ENCODE peak calls at places on chromosomes 6 and 20, in ten cellular contexts. I is osteoblast, E is H1, X is endodermal cell, V is RWPE1, Q is OCI-LY7, G is A673, U is A549, T is thoracic aorta, W is tibial nerve. C is an unnamed sample.

GRCh38 chr20:20407891-20408805 is 40.2 kb downstream of the INSM1 start:
- DNase-seq in I (no peak), E (no peak), X (no peak), V (no peak), Q (no peak), G (peak; percentile 71), U (peak; percentile 32), T (no peak), W (no peak), C (peak; percentile 28)

GRCh38 chr20:16366548-16366947 is 206.7 kb downstream of the KIF16B start:
- DNase-seq in I (no peak), E (no peak), X (no peak), V (no peak), Q (no peak), G (no peak), U (no peak), T (no peak), W (no peak), C (no peak)

GRCh38 chr6:41522780-41523548 is 23.2 kb upstream of the FOXP4 start:
- DNase-seq in I (no peak), E (no peak), X (no peak), V (no peak), Q (no peak), G (no peak), U (no peak), T (no peak), W (no peak), C (no peak)

GRCh38 chr6:43778976-43779863 is 9.2 kb downstream of the VEGFA start:
- DNase-seq in I (peak; percentile 54), E (no peak), X (no peak), V (no peak), Q (no peak), G (no peak), U (no peak), T (no peak), W (no peak), C (no peak)

GRCh38 chr20:2163757-2164156 is 62.1 kb downstream of the STK35 start:
- DNase-seq in I (no peak), E (no peak), X (peak; percentile 33), V (no peak), Q (no peak), G (no peak), U (no peak), T (no peak), W (no peak), C (no peak)

GRCh38 chr6:168774381-168774780 is 333.4 kb downstream of the SMOC2 start:
- DNase-seq in I (no peak), E (no peak), X (no peak), V (no peak), Q (no peak), G (no peak), U (no peak), T (no peak), W (no peak), C (peak; percentile 49)

GRCh38 chr6:88650029-88650619 is 313.3 kb downstream of the RNGTT start:
- DNase-seq in I (peak; percentile 49), E (no peak), X (no peak), V (no peak), Q (peak; percentile 46), G (no peak), U (no peak), T (no peak), W (no peak), C (peak; percentile 82)

GRCh38 chr6:35534396-35535170 is 21.9 kb upstream of the TULP1 start:
- DNase-seq in I (no peak), E (no peak), X (peak; percentile 67), V (no peak), Q (no peak), G (peak; percentile 78), U (no peak), T (no peak), W (no peak), C (no peak)

GRCh38 chr6:137849709-137850093 is 17.4 kb upstream of the TNFAIP3 start:
- DNase-seq in I (no peak), E (no peak), X (no peak), V (no peak), Q (no peak), G (no peak), U (no peak), T (no peak), W (no peak), C (no peak)

GRCh38 chr6:55046869-55047422 is 127.4 kb upstream of the HCRTR2 start:
- DNase-seq in I (peak; percentile 39), E (no peak), X (peak; percentile 74), V (no peak), Q (no peak), G (peak; percentile 45), U (no peak), T (no peak), W (no peak), C (peak; percentile 2)

GRCh38 chr20:49510562-49511117 is 28.2 kb upstream of the KCNB1 start:
- DNase-seq in I (peak; percentile 92), E (no peak), X (no peak), V (no peak), Q (no peak), G (no peak), U (no peak), T (no peak), W (peak; percentile 88), C (peak; percentile 95)

GRCh38 chr6:166572370-166573261 is 13.9 kb downstream of the RAMACL start:
- DNase-seq in I (peak; percentile 89), E (peak; percentile 58), X (peak; percentile 83), V (no peak), Q (no peak), G (no peak), U (no peak), T (no peak), W (peak; percentile 66), C (peak; percentile 88)

DNA sequence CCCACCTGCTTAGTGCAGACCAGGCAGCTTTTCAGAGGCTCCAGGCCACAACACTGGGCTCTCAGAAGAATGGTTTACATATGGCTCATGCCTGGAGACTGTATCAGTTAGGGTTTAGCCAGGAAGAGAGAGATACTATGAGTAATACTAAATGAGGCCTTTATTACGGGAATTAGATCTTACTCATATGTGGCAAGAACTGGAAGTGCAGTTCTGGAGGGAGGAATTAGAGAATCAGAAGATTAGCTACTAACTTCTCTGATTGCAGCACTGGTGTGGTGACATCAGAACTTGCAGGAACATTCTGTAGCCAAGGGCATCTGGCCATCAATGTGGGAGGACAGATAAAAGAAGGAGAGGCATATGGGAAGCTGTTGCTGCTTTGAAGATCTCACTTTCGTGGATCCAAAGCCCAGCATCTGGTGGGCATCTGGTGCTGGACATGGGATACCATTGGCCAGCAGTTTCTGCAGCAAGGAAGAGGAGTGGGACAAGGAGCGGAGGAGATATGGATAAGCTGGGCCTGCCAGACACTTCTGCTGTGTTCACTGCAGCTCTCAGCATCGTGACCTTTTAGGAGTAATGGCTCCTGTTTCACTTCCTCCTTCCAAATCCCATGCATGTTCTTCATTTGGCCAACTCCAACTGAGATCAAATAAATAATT is 248.5 kb downstream of the BTBD3 start:
- DNase-seq in I (peak; percentile 64), E (no peak), X (no peak), V (peak; percentile 13), Q (no peak), G (peak; percentile 1), U (no peak), T (no peak), W (no peak), C (peak; percentile 98)
- TF ChIP-seq CTCF in I (no peak), E (no peak), X (no peak), V (no peak), Q (no peak), G (no peak), U (no peak), T (no peak), W (no peak), C (no peak)

DNA sequence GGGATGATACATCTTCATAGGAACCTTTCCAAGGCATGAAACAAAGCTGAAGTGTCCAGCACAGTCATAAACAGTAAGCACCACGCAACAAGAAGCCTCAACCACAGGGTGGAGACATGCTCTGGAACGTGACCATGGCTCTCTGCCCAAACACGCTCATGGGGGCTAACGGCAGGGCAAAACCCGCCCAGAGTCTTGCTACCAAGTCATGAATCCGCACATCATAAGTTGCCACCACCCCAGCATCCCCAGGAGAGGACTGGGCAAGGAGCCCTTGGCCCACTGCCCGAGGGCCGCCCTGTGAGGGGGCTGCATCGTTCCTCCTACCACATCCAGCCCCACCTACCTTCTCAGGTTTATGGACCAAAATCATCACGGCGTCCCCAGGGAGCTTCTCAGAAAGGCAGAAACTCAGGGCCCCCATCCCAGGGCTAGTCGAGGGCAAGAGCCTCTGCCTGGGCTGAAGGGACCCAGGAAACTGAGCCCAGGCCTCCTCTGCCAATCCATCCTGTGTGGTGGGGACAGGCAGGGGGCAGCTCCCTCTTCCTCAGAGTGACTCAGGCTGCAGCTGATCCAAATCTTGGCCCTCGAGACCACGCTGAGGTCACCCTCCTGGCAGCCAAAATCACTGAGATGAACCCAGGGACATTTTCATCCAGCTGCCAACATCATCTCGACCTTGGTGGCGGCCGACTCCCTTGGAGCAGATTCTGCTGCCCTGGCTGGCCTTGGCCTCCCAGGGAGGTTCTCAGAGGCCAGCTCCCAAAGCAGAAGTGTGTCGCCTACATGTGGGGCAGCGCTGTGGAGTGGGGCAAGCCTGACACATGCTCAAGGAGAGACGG is 42.6 kb downstream of the BMP7 start:
- DNase-seq in I (peak; percentile 50), E (no peak), X (no peak), V (peak; percentile 53), Q (peak; percentile 41), G (peak; percentile 34), U (no peak), T (no peak), W (peak; percentile 49), C (peak; percentile 8)
- TF ChIP-seq CTCF in I (no peak), E (peak; percentile 21), X (no peak), V (no peak), Q (peak; percentile 62), G (peak; percentile 39), U (no peak), T (no peak), W (no peak), C (no peak)

DNA sequence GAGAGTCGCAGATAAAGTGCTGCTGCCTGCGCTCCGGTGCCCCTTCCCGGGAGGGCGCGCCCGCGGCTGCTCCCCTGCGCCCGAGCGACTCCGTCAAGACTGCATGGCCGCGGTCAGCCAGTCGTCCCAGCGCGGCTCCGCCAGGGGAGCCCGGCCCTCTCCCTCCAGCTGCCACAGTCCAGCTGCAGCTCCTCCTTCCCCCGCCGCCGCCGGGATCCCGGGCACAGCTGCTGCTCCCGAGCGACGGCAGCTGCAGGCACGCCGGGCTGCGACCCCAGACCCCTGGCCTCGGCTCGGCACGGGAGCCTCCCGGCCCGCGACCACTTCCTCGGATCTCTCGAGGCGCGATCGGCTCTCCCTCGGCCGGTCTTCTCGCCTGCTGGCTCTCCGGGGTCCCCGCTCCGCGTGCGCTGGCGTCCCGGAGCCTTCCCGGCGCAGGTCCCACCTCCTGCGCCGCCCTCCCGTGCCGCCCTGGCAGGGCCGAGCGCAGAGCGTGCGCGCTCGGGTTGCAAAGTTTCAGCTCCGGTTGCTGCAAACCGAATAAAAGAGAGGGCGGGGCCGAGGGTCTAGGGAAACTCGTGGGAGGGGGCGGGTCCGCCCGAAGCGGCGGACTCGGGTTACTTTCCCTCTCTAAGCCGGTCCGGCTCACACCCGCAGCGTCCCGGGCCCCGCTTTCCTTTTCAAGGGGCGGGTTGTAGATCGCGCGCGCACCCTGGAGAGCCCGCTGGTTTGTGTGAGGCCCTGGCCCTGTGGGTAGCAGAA is at the start of gene CNKSR3:
- DNase-seq in I (peak; percentile 95), E (peak; percentile 87), X (peak; percentile 98), V (peak; percentile 74), Q (no peak), G (peak; percentile 99), U (peak; percentile 88), T (peak; percentile 58), W (peak; percentile 73), C (peak; percentile 96)
- TF ChIP-seq CTCF in I (no peak), E (peak; percentile 5), X (peak; percentile 35), V (no peak), Q (no peak), G (no peak), U (no peak), T (peak; percentile 34), W (peak; percentile 19), C (no peak)

GRCh38 chr6:25472314-25472713 is 179.7 kb upstream of the SCGN start:
- DNase-seq in I (no peak), E (no peak), X (no peak), V (no peak), Q (no peak), G (peak; percentile 37), U (no peak), T (no peak), W (no peak), C (no peak)
- TF ChIP-seq CTCF in I (peak; percentile 7), E (peak; percentile 26), X (peak; percentile 65), V (no peak), Q (peak; percentile 54), G (peak; percentile 39), U (no peak), T (peak; percentile 17), W (no peak), C (peak; percentile 10)

C was measured in cardiac fibroblast.